ENCODE peak calls at places on chromosomes 16 and 17, in seven cellular contexts. L, C, I, Q, A, T and B are unnamed samples.

GRCh38 chr17:16100737-16101400 is 101.2 kb downstream of the TTC19 start:
- DNase-seq in L (no peak), C (peak; percentile 17), I (no peak), Q (no peak), A (no peak), T (no peak), B (no peak)

GRCh38 chr16:8676737-8677375 is 2.4 kb downstream of the ABAT start:
- DNase-seq in L (no peak), C (no peak), I (no peak), Q (no peak), A (no peak), T (peak; percentile 7), B (no peak)

GRCh38 chr17:42653179-42654124 is 5.6 kb upstream of the TUBG2 start:
- DNase-seq in L (no peak), C (peak; percentile 95), I (no peak), Q (no peak), A (peak; percentile 82), T (peak; percentile 87), B (no peak)

GRCh38 chr17:72772331-72772821 is 320.1 kb downstream of the SLC39A11 start:
- DNase-seq in L (no peak), C (no peak), I (no peak), Q (no peak), A (no peak), T (no peak), B (no peak)

GRCh38 chr16:14423344-14423743 is 206.7 kb downstream of the PARN start:
- DNase-seq in L (no peak), C (no peak), I (no peak), Q (no peak), A (no peak), T (peak; percentile 27), B (no peak)

GRCh38 chr17:39027037-39027436 is 59.8 kb upstream of the FBXO47 start:
- DNase-seq in L (peak; percentile 83), C (peak; percentile 33), I (no peak), Q (no peak), A (peak; percentile 85), T (peak; percentile 65), B (no peak)

GRCh38 chr17:17681744-17682292 is 560 bp downstream of the RAI1 start:
- DNase-seq in L (peak; percentile 92), C (peak; percentile 38), I (no peak), Q (peak; percentile 1), A (no peak), T (peak; percentile 78), B (no peak)

GRCh38 chr17:3894927-3895343 is 2.1 kb upstream of the CAMKK1 start:
- DNase-seq in L (no peak), C (no peak), I (no peak), Q (peak; percentile 25), A (no peak), T (peak; percentile 32), B (no peak)

GRCh38 chr17:53912117-53912516 is 89.4 kb downstream of the KIF2B start:
- DNase-seq in L (no peak), C (no peak), I (no peak), Q (no peak), A (no peak), T (no peak), B (no peak)

GRCh38 chr16:81367821-81368220 is 53.1 kb downstream of the GAN start:
- DNase-seq in L (no peak), C (no peak), I (no peak), Q (no peak), A (no peak), T (no peak), B (no peak)

GRCh38 chr17:50256826-50257573 is 17.3 kb upstream of the TMEM92 start:
- DNase-seq in L (no peak), C (no peak), I (no peak), Q (no peak), A (peak; percentile 52), T (no peak), B (no peak)

GRCh38 chr16:30382398-30383015 is at the start of gene SEPTIN1:
- DNase-seq in L (no peak), C (no peak), I (no peak), Q (peak; percentile 34), A (no peak), T (no peak), B (peak; percentile 61)

GRCh38 chr17:75876190-75876937 is 2.0 kb downstream of the TRIM47 start:
- DNase-seq in L (no peak), C (no peak), I (no peak), Q (no peak), A (peak; percentile 92), T (peak; percentile 33), B (peak; percentile 65)

GRCh38 chr17:72342582-72343527 is 222.0 kb downstream of the SOX9 start:
- DNase-seq in L (no peak), C (peak; percentile 40), I (no peak), Q (no peak), A (peak; percentile 59), T (peak; percentile 65), B (no peak)

GRCh38 chr17:31754239-31754945 is 104.7 kb downstream of the COPRS start:
- DNase-seq in L (no peak), C (no peak), I (peak; percentile 23), Q (no peak), A (no peak), T (peak; percentile 79), B (no peak)

GRCh38 chr16:73049051-73049910 is 1.4 kb upstream of the ZFHX3 start:
- DNase-seq in L (no peak), C (no peak), I (no peak), Q (no peak), A (no peak), T (no peak), B (no peak)

GRCh38 chr16:89711601-89712475 is 8.9 kb downstream of the VPS9D1 start:
- DNase-seq in L (peak; percentile 84), C (peak; percentile 88), I (no peak), Q (no peak), A (peak; percentile 98), T (peak; percentile 84), B (peak; percentile 61)

GRCh38 chr16:72569677-72570076 is 397.7 kb upstream of the PMFBP1 start:
- DNase-seq in L (no peak), C (no peak), I (no peak), Q (no peak), A (no peak), T (no peak), B (no peak)

GRCh38 chr17:49633762-49634486 is 44.0 kb downstream of the SPOP start:
- DNase-seq in L (no peak), C (no peak), I (no peak), Q (no peak), A (peak; percentile 24), T (no peak), B (no peak)

GRCh38 chr17:3845361-3845753 is 689 bp downstream of the NCBP3 start:
- DNase-seq in L (no peak), C (no peak), I (no peak), Q (no peak), A (no peak), T (peak; percentile 58), B (no peak)

GRCh38 chr17:16980813-16981731 is 9.2 kb upstream of the TNFRSF13B start:
- DNase-seq in L (no peak), C (peak; percentile 66), I (no peak), Q (no peak), A (peak; percentile 50), T (peak; percentile 85), B (no peak)

GRCh38 chr16:75265911-75266701 is 14.7 kb upstream of the BCAR1 start:
- DNase-seq in L (peak; percentile 91), C (peak; percentile 80), I (no peak), Q (no peak), A (peak; percentile 100), T (peak; percentile 85), B (no peak)

GRCh38 chr16:75305364-75306101 is 54.1 kb upstream of the BCAR1 start:
- DNase-seq in L (no peak), C (peak; percentile 60), I (peak; percentile 99), Q (no peak), A (no peak), T (peak; percentile 100), B (no peak)

GRCh38 chr17:74863420-74864296 is 4.0 kb upstream of the GRIN2C start:
- DNase-seq in L (peak; percentile 80), C (no peak), I (no peak), Q (no peak), A (no peak), T (no peak), B (no peak)

GRCh38 chr16:4602330-4602729 is 12.4 kb downstream of the UBALD1 start:
- DNase-seq in L (no peak), C (no peak), I (no peak), Q (no peak), A (peak; percentile 76), T (no peak), B (no peak)

GRCh38 chr17:40562841-40563370 is 2.4 kb downstream of the CCR7 start:
- DNase-seq in L (no peak), C (no peak), I (no peak), Q (no peak), A (no peak), T (no peak), B (no peak)

GRCh38 chr17:40563371-40564052 is 1.8 kb downstream of the CCR7 start:
- DNase-seq in L (no peak), C (no peak), I (no peak), Q (no peak), A (no peak), T (no peak), B (no peak)

GRCh38 chr17:40561294-40561870 is 3.9 kb downstream of the CCR7 start:
- DNase-seq in L (no peak), C (no peak), I (no peak), Q (no peak), A (no peak), T (no peak), B (no peak)

GRCh38 chr17:40560592-40561293 is 4.5 kb downstream of the CCR7 start:
- DNase-seq in L (no peak), C (no peak), I (no peak), Q (peak; percentile 50), A (no peak), T (peak; percentile 36), B (peak; percentile 70)

GRCh38 chr17:40561871-40562611 is 3.2 kb downstream of the CCR7 start:
- DNase-seq in L (no peak), C (no peak), I (no peak), Q (no peak), A (no peak), T (peak; percentile 28), B (no peak)
- H3K4me3 ChIP-seq in L (no peak overlapping the region), C (no peak overlapping the region), I (no peak overlapping the region), Q (no peak overlapping the region), A (no peak overlapping the region), T (no peak overlapping the region), B (peak overlapping the region; percentile 87)

DNA sequence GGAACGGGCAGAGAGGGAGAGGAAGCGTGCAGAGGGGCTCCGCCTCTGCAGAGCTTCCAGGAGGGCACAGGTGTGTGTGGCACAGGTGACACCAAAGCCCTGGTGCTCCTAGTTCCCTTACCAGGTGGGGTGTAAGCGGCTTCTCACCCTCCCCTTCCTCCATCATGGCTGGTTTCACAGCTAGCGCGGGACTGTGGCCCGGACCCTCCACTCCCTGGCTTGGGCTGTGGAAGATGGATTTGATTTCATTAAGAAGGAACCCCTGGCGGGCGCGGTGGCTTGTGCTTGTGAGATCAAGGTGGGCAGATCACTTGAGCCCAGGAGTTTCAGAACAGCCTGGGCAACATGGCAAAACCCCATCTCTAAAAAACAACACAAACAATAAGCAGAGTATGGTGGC is 241.2 kb upstream of the GSE1 start:
- DNase-seq in L (no peak), C (no peak), I (no peak), Q (no peak), A (no peak), T (no peak), B (no peak)
- H3K4me3 ChIP-seq in L (no peak overlapping the region), C (no peak overlapping the region), I (no peak overlapping the region), Q (no peak overlapping the region), A (no peak overlapping the region), T (peak overlapping the region; percentile 67), B (no peak overlapping the region)

GRCh38 chr17:43694081-43694870 is 32.6 kb upstream of the MEOX1 start:
- DNase-seq in L (peak; percentile 86), C (peak; percentile 86), I (no peak), Q (peak; percentile 75), A (peak; percentile 89), T (peak; percentile 84), B (peak; percentile 55)
- H3K4me3 ChIP-seq in L (no peak overlapping the region), C (no peak overlapping the region), I (no peak overlapping the region), Q (no peak overlapping the region), A (no peak overlapping the region), T (no peak overlapping the region), B (no peak overlapping the region)

GRCh38 chr16:1887711-1888354 is 15.9 kb upstream of the MEIOB start:
- DNase-seq in L (peak; percentile 56), C (no peak), I (no peak), Q (no peak), A (no peak), T (no peak), B (no peak)
- H3K4me3 ChIP-seq in L (no peak overlapping the region), C (no peak overlapping the region), I (no peak overlapping the region), Q (no peak overlapping the region), A (no peak overlapping the region), T (no peak overlapping the region), B (no peak overlapping the region)